ENCODE peak calls at places on chromosomes 7 and 10, in eight cellular contexts. P, L, Y, D, C, X, I and A are unnamed samples.

GRCh38 chr7:28406192-28406591 is 6.1 kb upstream of the CREB5 start:
- DNase-seq in C (no peak), I (no peak), D (no peak), Y (peak), L (no peak), X (no peak), P (no peak), A (peak)

GRCh38 chr7:68272507-68272906 is 1275.9 kb downstream of the TYW1 start:
- DNase-seq in X (no peak), P (no peak), Y (no peak), L (no peak), C (no peak), D (no peak), I (no peak), A (no peak)

GRCh38 chr10:29344073-29344820 is 55.4 kb downstream of the LYZL1 start:
- DNase-seq in P (no peak), L (no peak), C (no peak), X (peak), D (peak), Y (no peak), I (no peak), A (peak)

GRCh38 chr7:155533827-155534690 is 12.3 kb downstream of the CNPY1 start:
- DNase-seq in L (no peak), I (no peak), X (no peak), Y (peak), D (no peak), C (peak), P (peak), A (peak)

GRCh38 chr10:77081411-77082010 is 556.1 kb downstream of the KCNMA1 start:
- DNase-seq in Y (no peak), D (no peak), C (no peak), P (no peak), X (no peak), L (no peak), I (no peak), A (no peak)

GRCh38 chr7:43119371-43120069 is 7.1 kb downstream of the HECW1 start:
- DNase-seq in L (no peak), Y (no peak), D (no peak), X (peak), P (no peak), I (peak), C (no peak), A (peak)

GRCh38 chr10:49679480-49679893 is at the start of gene C10orf53:
- DNase-seq in X (peak), I (peak), P (no peak), Y (peak), C (peak), D (peak), L (no peak), A (peak)

GRCh38 chr7:138204285-138204988 is 128.2 kb downstream of the AKR1D1 start:
- DNase-seq in I (no peak), L (no peak), D (no peak), Y (no peak), X (no peak), C (no peak), P (no peak), A (peak)

GRCh38 chr10:100562806-100563293 is 27.1 kb downstream of the HIF1AN start:
- DNase-seq in P (peak), Y (peak), C (peak), D (peak), I (peak), L (no peak), X (peak), A (peak)

GRCh38 chr10:7146189-7146588 is 264.6 kb downstream of the SFMBT2 start:
- DNase-seq in P (no peak), Y (no peak), L (no peak), D (no peak), C (no peak), I (no peak), X (no peak), A (no peak)

GRCh38 chr10:27819781-27820531 is 74.3 kb upstream of the MKX start:
- DNase-seq in X (peak), Y (no peak), P (peak), C (no peak), L (no peak), D (peak), I (peak), A (peak)

GRCh38 chr7:106770191-106770590 is 94.9 kb upstream of the PIK3CG start:
- DNase-seq in L (no peak), D (peak), Y (no peak), P (no peak), I (peak), X (peak), C (no peak), A (peak)

GRCh38 chr7:126398285-126398684 is 854.5 kb downstream of the GRM8 start:
- DNase-seq in D (peak), P (no peak), C (no peak), I (peak), L (no peak), X (no peak), Y (no peak), A (no peak)

DNA sequence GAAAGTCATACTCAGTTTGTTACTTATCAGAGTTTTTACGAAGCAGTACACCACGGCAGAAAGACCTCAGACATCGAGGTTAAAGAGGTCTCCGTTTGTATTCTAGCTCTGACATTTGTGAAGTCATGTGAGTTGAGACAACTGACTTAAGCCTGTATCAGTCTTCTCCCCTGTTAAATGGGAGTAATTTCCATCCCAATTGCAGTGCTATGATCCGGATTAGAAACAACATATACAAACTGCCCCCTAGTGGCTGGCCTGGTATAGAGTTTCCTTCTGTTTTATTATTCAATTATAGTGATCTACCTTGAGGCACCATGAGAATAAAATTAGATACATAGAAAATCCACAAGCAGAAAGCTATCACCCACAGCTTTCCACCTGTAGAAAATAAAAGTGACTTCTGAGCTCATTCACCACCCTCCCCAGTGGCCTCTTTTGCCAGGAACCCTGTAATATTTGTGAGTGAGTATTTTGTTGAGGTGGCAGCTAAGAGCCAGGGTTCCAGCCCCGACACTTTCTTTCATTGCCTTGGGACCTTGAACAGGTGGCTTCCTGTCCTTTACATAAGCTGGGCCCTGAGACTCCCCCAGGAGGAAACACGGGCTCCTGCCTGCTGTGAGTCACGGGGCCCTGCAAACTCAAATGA is 607.2 kb upstream of the MGMT start:
- DNase-seq in P (no peak), I (no peak), L (no peak), C (no peak), D (no peak), X (peak), Y (peak), A (peak)
- TF ChIP-seq CTCF in P (no peak), I (peak), L (peak), C (peak), D (peak), X (peak), Y (peak), A (peak)

GRCh38 chr7:159035571-159036073 is 109.0 kb downstream of the VIPR2 start:
- DNase-seq in D (no peak), L (no peak), C (no peak), P (no peak), I (no peak), Y (no peak), X (no peak), A (no peak)
- TF ChIP-seq CTCF in D (no peak), L (no peak), C (no peak), P (no peak), I (no peak), Y (no peak), X (no peak), A (no peak)

DNA sequence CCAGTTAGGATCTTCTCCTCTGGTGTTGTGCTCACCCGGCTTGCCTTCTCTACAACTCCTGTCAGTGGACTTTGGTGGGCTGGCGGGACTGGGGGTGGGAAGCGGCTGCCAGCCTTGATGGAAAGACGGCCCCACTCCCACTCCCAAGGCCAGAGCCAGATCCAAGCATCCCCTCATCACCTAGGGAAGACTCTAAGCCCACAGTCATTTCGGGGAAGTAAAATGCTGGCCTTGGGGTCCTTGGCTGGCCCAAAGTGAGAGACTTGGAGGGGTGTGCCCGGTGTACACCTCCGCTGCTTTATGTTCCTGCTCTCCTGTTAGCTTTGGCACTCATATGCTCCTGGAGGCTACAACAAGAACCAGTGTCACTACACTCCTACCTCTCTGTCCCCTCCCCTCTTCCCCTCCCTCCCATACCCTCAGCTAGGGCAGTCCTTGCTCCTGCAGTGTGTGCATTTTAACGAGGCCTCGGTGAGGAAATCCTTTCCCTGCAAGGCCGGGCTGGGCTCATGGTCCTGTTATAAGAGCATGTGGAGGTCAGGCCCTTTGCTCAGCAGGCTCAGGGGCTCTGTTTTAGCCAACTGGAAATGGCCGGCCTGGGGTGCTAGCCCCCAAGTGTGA is 995 bp upstream of the HOXA10 start:
- DNase-seq in P (peak), Y (peak), X (no peak), L (no peak), C (peak), I (no peak), D (no peak), A (no peak)
- TF ChIP-seq CTCF in P (no peak), Y (no peak), X (no peak), L (no peak), C (no peak), I (no peak), D (no peak), A (no peak)

GRCh38 chr10:12847361-12847975 is 154.0 kb downstream of the CCDC3 start:
- DNase-seq in L (no peak), Y (peak), I (no peak), P (no peak), X (no peak), D (no peak), C (no peak), A (no peak)
- TF ChIP-seq CTCF in L (peak), Y (peak), I (peak), P (no peak), X (peak), D (no peak), C (no peak), A (no peak)

GRCh38 chr10:22618081-22618785 is 96.1 kb downstream of the PIP4K2A start:
- DNase-seq in C (no peak), Y (no peak), X (no peak), L (no peak), P (no peak), D (no peak), I (peak), A (peak)

GRCh38 chr10:22619111-22619510 is 95.3 kb downstream of the PIP4K2A start:
- DNase-seq in L (no peak), C (no peak), D (no peak), P (no peak), X (peak), I (no peak), Y (no peak), A (no peak)

GRCh38 chr10:22615819-22616499 is 98.4 kb downstream of the PIP4K2A start:
- DNase-seq in I (no peak), D (no peak), Y (no peak), X (peak), L (no peak), C (peak), P (no peak), A (no peak)

GRCh38 chr10:22615101-22615500 is 99.3 kb downstream of the PIP4K2A start:
- DNase-seq in Y (no peak), I (no peak), P (no peak), D (no peak), C (no peak), X (no peak), L (no peak), A (no peak)

GRCh38 chr10:22617516-22617915 is 96.9 kb downstream of the PIP4K2A start:
- DNase-seq in I (no peak), P (no peak), X (no peak), Y (no peak), D (no peak), C (no peak), L (no peak), A (no peak)
- TF ChIP-seq CTCF in I (no peak), P (no peak), X (no peak), Y (no peak), D (no peak), C (peak), L (peak), A (no peak)

GRCh38 chr7:142482899-142483658 is 225.2 kb upstream of the PRSS58 start:
- DNase-seq in C (no peak), D (peak), Y (peak), L (peak), X (peak), P (no peak), I (peak), A (peak)
- TF ChIP-seq CTCF in C (peak), D (peak), Y (peak), L (peak), X (peak), P (no peak), I (peak), A (peak)

DNA sequence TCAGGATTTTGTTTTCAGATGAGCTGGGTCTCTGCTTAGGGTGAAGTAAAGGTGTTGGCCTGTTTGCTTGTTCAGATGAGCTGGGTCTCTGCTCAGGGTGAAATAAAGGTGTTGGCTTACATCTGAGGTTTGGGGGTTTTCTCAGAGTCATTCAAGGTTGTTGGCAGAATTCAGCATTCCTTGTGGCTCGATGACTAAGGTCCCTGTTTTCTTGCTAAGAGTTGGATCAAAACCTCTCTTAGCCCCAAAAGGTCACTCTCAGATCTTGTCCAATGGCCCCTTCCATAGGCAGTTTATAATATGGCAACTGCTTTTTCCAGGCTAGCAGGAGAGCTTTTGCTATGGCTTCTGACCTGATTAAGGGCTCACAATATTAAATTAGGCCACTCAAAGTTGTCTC is 106.6 kb downstream of the ADAM22 start:
- DNase-seq in Y (no peak), P (no peak), D (peak), C (no peak), X (peak), I (no peak), L (no peak), A (no peak)
- TF ChIP-seq CTCF in Y (no peak), P (no peak), D (no peak), C (no peak), X (no peak), I (no peak), L (no peak), A (no peak)

DNA sequence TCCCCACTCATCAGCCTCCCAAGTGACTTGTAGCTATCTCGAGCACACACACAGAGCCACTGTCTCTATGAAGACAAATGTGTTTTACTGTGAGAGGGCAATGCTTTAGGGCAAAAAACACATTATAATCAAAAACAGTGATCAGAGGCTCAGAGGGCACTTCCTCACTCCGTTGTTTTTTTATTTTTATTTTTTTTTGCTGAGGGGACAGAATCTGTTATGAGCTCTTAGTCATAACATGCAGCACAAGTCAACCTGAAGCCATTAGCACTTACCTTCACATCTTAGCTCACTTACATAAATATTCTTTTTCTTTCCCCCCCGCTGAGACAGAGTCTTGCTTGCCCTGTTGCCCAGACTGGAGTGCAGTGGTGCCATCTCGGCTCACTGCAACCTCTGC is 157.7 kb downstream of the CALN1 start:
- DNase-seq in L (no peak), Y (no peak), P (no peak), D (no peak), X (no peak), C (no peak), I (no peak), A (no peak)
- TF ChIP-seq CTCF in L (no peak), Y (no peak), P (no peak), D (no peak), X (no peak), C (no peak), I (no peak), A (no peak)